ENCODE peak calls at places on chromosomes 2 and 18, in nine cellular contexts. F is thoracic aorta; R is EL; M is fibroblast of mammary gland; O is naive thymus-derived CD8-positive, alpha-beta T cell; T is AG09319; L is erythroblast; J is chondrocyte; C is activated naive CD4-positive, alpha-beta T cell treated with Interleukin-2 at 50 U/mL for 16 hours. Z is an unnamed sample.
A peak's percentile ranks its signal among the peaks of the same experiment; 100 is the strongest.

GRCh38 chr2:65576861-65577601 is 144.6 kb upstream of the SPRED2 start:
- DNase-seq in T (peak; percentile 78), R (peak; percentile 94), O (no peak), C (no peak), F (no peak), J (no peak), L (no peak), M (peak; percentile 95), Z (no peak)

GRCh38 chr2:174888136-174888535 is 117.0 kb downstream of the CHN1 start:
- DNase-seq in M (peak; percentile 8), L (no peak), R (no peak), J (no peak), T (no peak), C (no peak), F (no peak), O (no peak), Z (no peak)

GRCh38 chr2:184628051-184628450 is 29.7 kb downstream of the ZNF804A start:
- DNase-seq in J (no peak), T (no peak), F (no peak), M (no peak), O (no peak), R (no peak), C (no peak), L (no peak), Z (no peak)

GRCh38 chr2:10404324-10405143 is 43.6 kb downstream of the ODC1 start:
- DNase-seq in R (peak; percentile 32), O (no peak), C (no peak), T (no peak), F (peak; percentile 25), M (no peak), J (no peak), L (no peak), Z (no peak)

GRCh38 chr2:31903109-31903780 is 107.6 kb downstream of the MEMO1 start:
- DNase-seq in C (no peak), M (no peak), J (no peak), L (no peak), F (no peak), O (no peak), T (no peak), R (no peak), Z (no peak)

GRCh38 chr2:165617720-165618119 is 148.2 kb downstream of the CSRNP3 start:
- DNase-seq in C (no peak), R (no peak), T (no peak), M (no peak), L (no peak), J (no peak), F (no peak), O (no peak), Z (no peak)

GRCh38 chr2:120867290-120868231 is 131.9 kb downstream of the GLI2 start:
- DNase-seq in L (peak; percentile 28), F (peak; percentile 68), J (peak; percentile 96), R (peak; percentile 89), M (peak; percentile 70), O (no peak), T (peak; percentile 36), C (no peak), Z (peak; percentile 49)

GRCh38 chr2:102194609-102195268 is 7.9 kb downstream of the IL1RL2 start:
- DNase-seq in M (no peak), C (no peak), O (no peak), T (no peak), J (no peak), L (no peak), F (no peak), R (no peak), Z (no peak)

GRCh38 chr2:208265371-208265806 is 666 bp upstream of the PIKFYVE start:
- DNase-seq in T (no peak), J (no peak), C (peak; percentile 44), O (peak; percentile 45), R (peak; percentile 42), L (no peak), F (no peak), M (peak; percentile 62), Z (peak; percentile 12)

GRCh38 chr2:179049203-179049545 is 763 bp downstream of the CCDC141 start:
- DNase-seq in L (no peak), M (no peak), O (peak; percentile 3), F (no peak), J (no peak), R (no peak), C (no peak), T (no peak), Z (no peak)

GRCh38 chr2:71067567-71068217 is 756 bp upstream of the NAGK start:
- DNase-seq in O (no peak), L (peak; percentile 58), J (no peak), F (no peak), T (no peak), M (peak; percentile 22), C (no peak), R (no peak), Z (no peak)

GRCh38 chr2:8568543-8569302 is 113.1 kb upstream of the ID2 start:
- DNase-seq in R (no peak), M (no peak), O (no peak), J (peak; percentile 14), T (no peak), C (no peak), L (no peak), F (no peak), Z (no peak)

GRCh38 chr2:109663721-109664120 is 49.6 kb downstream of the SOWAHC start:
- DNase-seq in T (peak; percentile 40), J (no peak), O (no peak), F (peak; percentile 62), R (peak; percentile 63), L (no peak), C (no peak), M (peak; percentile 89), Z (no peak)

GRCh38 chr2:196249171-196249570 is 77.8 kb upstream of the STK17B start:
- DNase-seq in L (no peak), F (no peak), O (no peak), M (peak; percentile 69), J (no peak), R (peak; percentile 79), C (no peak), T (no peak), Z (no peak)

GRCh38 chr18:26561769-26562168 is 13.4 kb upstream of the KCTD1 start:
- DNase-seq in L (no peak), R (no peak), T (no peak), F (no peak), O (no peak), C (no peak), M (no peak), J (no peak), Z (no peak)

GRCh38 chr2:219556413-219556812 is 12.6 kb downstream of the TMEM198 start:
- DNase-seq in R (no peak), L (no peak), C (no peak), J (no peak), T (no peak), O (no peak), F (no peak), M (no peak), Z (no peak)

GRCh38 chr2:70627499-70627898 is 73.9 kb upstream of the TGFA start:
- DNase-seq in L (peak; percentile 79), M (peak; percentile 30), R (no peak), C (no peak), J (no peak), T (no peak), O (no peak), F (no peak), Z (no peak)

GRCh38 chr2:207239754-207240494 is 74.2 kb upstream of the KLF7 start:
- DNase-seq in O (no peak), L (no peak), M (peak; percentile 67), T (no peak), R (peak; percentile 48), C (no peak), F (no peak), J (no peak), Z (no peak)

GRCh38 chr18:78742346-78742745 is 237.3 kb upstream of the SALL3 start:
- DNase-seq in T (no peak), C (no peak), M (no peak), O (no peak), L (no peak), F (no peak), J (no peak), R (no peak), Z (no peak)

GRCh38 chr2:188471166-188471565 is 179.5 kb downstream of the GULP1 start:
- DNase-seq in C (no peak), L (no peak), F (no peak), J (no peak), M (no peak), O (no peak), T (no peak), R (no peak), Z (no peak)

GRCh38 chr2:211591456-211591855 is 947.1 kb downstream of the ERBB4 start:
- DNase-seq in M (no peak), C (no peak), F (no peak), J (no peak), T (no peak), R (no peak), O (no peak), L (no peak), Z (no peak)

GRCh38 chr2:160214461-160215055 is 14.5 kb upstream of the ITGB6 start:
- DNase-seq in O (no peak), F (no peak), T (no peak), C (no peak), M (peak; percentile 94), J (no peak), R (peak; percentile 93), L (no peak), Z (no peak)

GRCh38 chr2:108031471-108031941 is 45.2 kb downstream of the SLC5A7 start:
- DNase-seq in L (no peak), T (no peak), J (no peak), R (no peak), O (no peak), F (no peak), M (no peak), C (no peak), Z (no peak)

GRCh38 chr2:65214843-65215242 is 12.8 kb upstream of the ACTR2 start:
- DNase-seq in J (no peak), O (no peak), M (no peak), R (no peak), L (no peak), C (no peak), T (no peak), F (no peak), Z (no peak)

GRCh38 chr2:11930211-11930761 is 183.9 kb downstream of the LPIN1 start:
- DNase-seq in F (no peak), C (no peak), O (no peak), J (no peak), L (no peak), T (no peak), M (no peak), R (no peak), Z (no peak)

GRCh38 chr2:112582314-112582746 is 2.1 kb upstream of the CHCHD5 start:
- DNase-seq in F (no peak), L (peak; percentile 79), J (no peak), C (peak; percentile 32), O (no peak), T (no peak), M (peak; percentile 78), R (peak; percentile 73), Z (no peak)

GRCh38 chr2:219402665-219403515 is 15.2 kb upstream of the DNPEP start:
- DNase-seq in M (peak; percentile 86), L (peak; percentile 75), R (peak; percentile 87), T (peak; percentile 52), F (peak; percentile 56), C (peak; percentile 61), J (peak; percentile 47), O (peak; percentile 45), Z (peak; percentile 75)

GRCh38 chr2:170411660-170412059 is 233.7 kb downstream of the MYO3B start:
- DNase-seq in T (no peak), O (no peak), C (no peak), J (no peak), L (no peak), F (no peak), M (no peak), R (no peak), Z (no peak)

Z was measured in neuronal stem cell.